ENCODE peak calls at places on chromosomes 13 and 19, in seven cellular contexts. One of them, this sample, is unnamed.

GRCh38 chr13:27967203-27967735 is 1.8 kb downstream of the CDX2 start:
- DNase-seq in KG1: no peak
- DNase-seq in mesendoderm: peak
- DNase-seq in nucleus accumbens: no peak
- DNase-seq in left ventricle myocardium inferior: no peak
- DNase-seq in NCI-H1417 treated with DMSO at 0.1 percent for 48 hours: no peak
- DNase-seq in MG63: no peak
- DNase-seq in this sample: no peak

GRCh38 chr19:7980168-7980567 is 25.3 kb downstream of the ELAVL1 start:
- DNase-seq in mesendoderm: no peak
- DNase-seq in NCI-H1417 treated with DMSO at 0.1 percent for 48 hours: no peak
- DNase-seq in nucleus accumbens: no peak
- DNase-seq in KG1: no peak
- DNase-seq in left ventricle myocardium inferior: no peak
- DNase-seq in MG63: no peak
- DNase-seq in this sample: no peak

GRCh38 chr13:49821216-49821820 is 28.8 kb upstream of the KPNA3 start:
- DNase-seq in nucleus accumbens: no peak
- DNase-seq in MG63: no peak
- DNase-seq in mesendoderm: no peak
- DNase-seq in NCI-H1417 treated with DMSO at 0.1 percent for 48 hours: no peak
- DNase-seq in left ventricle myocardium inferior: no peak
- DNase-seq in KG1: no peak
- DNase-seq in this sample: no peak

GRCh38 chr19:16604615-16605014 is 23.4 kb downstream of the MED26 start:
- DNase-seq in nucleus accumbens: no peak
- DNase-seq in NCI-H1417 treated with DMSO at 0.1 percent for 48 hours: no peak
- DNase-seq in MG63: no peak
- DNase-seq in mesendoderm: no peak
- DNase-seq in left ventricle myocardium inferior: no peak
- DNase-seq in KG1: no peak
- DNase-seq in this sample: no peak

GRCh38 chr13:110379905-110380341 is 72.8 kb downstream of the COL4A2 start:
- DNase-seq in nucleus accumbens: no peak
- DNase-seq in KG1: no peak
- DNase-seq in NCI-H1417 treated with DMSO at 0.1 percent for 48 hours: no peak
- DNase-seq in mesendoderm: peak
- DNase-seq in MG63: no peak
- DNase-seq in left ventricle myocardium inferior: no peak
- DNase-seq in this sample: no peak

GRCh38 chr13:73556902-73557301 is 498.1 kb downstream of the KLF5 start:
- DNase-seq in left ventricle myocardium inferior: no peak
- DNase-seq in KG1: no peak
- DNase-seq in MG63: no peak
- DNase-seq in mesendoderm: no peak
- DNase-seq in NCI-H1417 treated with DMSO at 0.1 percent for 48 hours: no peak
- DNase-seq in nucleus accumbens: peak
- DNase-seq in this sample: no peak

GRCh38 chr13:90783273-90783672 is 564.2 kb upstream of the MIR17HG start:
- DNase-seq in nucleus accumbens: no peak
- DNase-seq in left ventricle myocardium inferior: no peak
- DNase-seq in MG63: no peak
- DNase-seq in KG1: no peak
- DNase-seq in NCI-H1417 treated with DMSO at 0.1 percent for 48 hours: no peak
- DNase-seq in mesendoderm: no peak
- DNase-seq in this sample: no peak

GRCh38 chr13:77878186-77878585 is 40.4 kb downstream of the EDNRB start:
- DNase-seq in mesendoderm: no peak
- DNase-seq in KG1: no peak
- DNase-seq in NCI-H1417 treated with DMSO at 0.1 percent for 48 hours: no peak
- DNase-seq in left ventricle myocardium inferior: no peak
- DNase-seq in nucleus accumbens: no peak
- DNase-seq in MG63: no peak
- DNase-seq in this sample: no peak

GRCh38 chr19:18340990-18341868 is 831 bp downstream of the PGPEP1 start:
- DNase-seq in MG63: peak
- DNase-seq in nucleus accumbens: peak
- DNase-seq in mesendoderm: peak
- DNase-seq in KG1: peak
- DNase-seq in NCI-H1417 treated with DMSO at 0.1 percent for 48 hours: no peak
- DNase-seq in left ventricle myocardium inferior: peak
- DNase-seq in this sample: peak

GRCh38 chr19:35608250-35608649 is 4.3 kb upstream of the HAUS5 start:
- DNase-seq in NCI-H1417 treated with DMSO at 0.1 percent for 48 hours: no peak
- DNase-seq in nucleus accumbens: no peak
- DNase-seq in mesendoderm: no peak
- DNase-seq in KG1: no peak
- DNase-seq in MG63: no peak
- DNase-seq in left ventricle myocardium inferior: no peak
- DNase-seq in this sample: no peak

GRCh38 chr19:16423891-16424290 is 47.9 kb downstream of the EPS15L1 start:
- DNase-seq in MG63: no peak
- DNase-seq in KG1: no peak
- DNase-seq in left ventricle myocardium inferior: no peak
- DNase-seq in NCI-H1417 treated with DMSO at 0.1 percent for 48 hours: no peak
- DNase-seq in mesendoderm: no peak
- DNase-seq in nucleus accumbens: no peak
- DNase-seq in this sample: no peak

GRCh38 chr13:113796948-113797676 is 38.1 kb downstream of the TMEM255B start:
- DNase-seq in MG63: no peak
- DNase-seq in nucleus accumbens: no peak
- DNase-seq in KG1: no peak
- DNase-seq in NCI-H1417 treated with DMSO at 0.1 percent for 48 hours: no peak
- DNase-seq in left ventricle myocardium inferior: no peak
- DNase-seq in mesendoderm: no peak
- DNase-seq in this sample: no peak

GRCh38 chr13:47252627-47253026 is 355.8 kb upstream of the HTR2A start:
- DNase-seq in NCI-H1417 treated with DMSO at 0.1 percent for 48 hours: no peak
- DNase-seq in nucleus accumbens: no peak
- DNase-seq in mesendoderm: no peak
- DNase-seq in KG1: no peak
- DNase-seq in left ventricle myocardium inferior: no peak
- DNase-seq in MG63: no peak
- DNase-seq in this sample: no peak

GRCh38 chr19:29683009-29683408 is 17.7 kb downstream of the PLEKHF1 start:
- DNase-seq in mesendoderm: no peak
- DNase-seq in nucleus accumbens: peak
- DNase-seq in MG63: no peak
- DNase-seq in NCI-H1417 treated with DMSO at 0.1 percent for 48 hours: no peak
- DNase-seq in left ventricle myocardium inferior: no peak
- DNase-seq in KG1: no peak
- DNase-seq in this sample: peak

GRCh38 chr13:94860981-94861407 is 148.6 kb upstream of the SOX21 start:
- DNase-seq in nucleus accumbens: no peak
- DNase-seq in NCI-H1417 treated with DMSO at 0.1 percent for 48 hours: no peak
- DNase-seq in KG1: no peak
- DNase-seq in left ventricle myocardium inferior: no peak
- DNase-seq in MG63: no peak
- DNase-seq in mesendoderm: no peak
- DNase-seq in this sample: no peak

GRCh38 chr13:99558570-99559180 is 57.4 kb downstream of the TM9SF2 start:
- DNase-seq in NCI-H1417 treated with DMSO at 0.1 percent for 48 hours: no peak
- DNase-seq in nucleus accumbens: no peak
- DNase-seq in KG1: no peak
- DNase-seq in MG63: no peak
- DNase-seq in left ventricle myocardium inferior: no peak
- DNase-seq in mesendoderm: no peak
- DNase-seq in this sample: no peak

GRCh38 chr13:97386832-97387486 is 47.0 kb upstream of the RAP2A start:
- DNase-seq in KG1: no peak
- DNase-seq in nucleus accumbens: peak
- DNase-seq in mesendoderm: no peak
- DNase-seq in MG63: no peak
- DNase-seq in left ventricle myocardium inferior: no peak
- DNase-seq in NCI-H1417 treated with DMSO at 0.1 percent for 48 hours: no peak
- DNase-seq in this sample: no peak